ENCODE peak calls at places on chromosomes 1 and 21, in eight cellular contexts. One of them, this sample, is unnamed.

GRCh38 chr1:235642943-235643371 is 6.6 kb downstream of the GNG4 start:
- DNase-seq in dorsolateral prefrontal cortex: peak; percentile 26
- DNase-seq in heart right ventricle: no peak
- DNase-seq in psoas muscle: no peak
- DNase-seq in AG10803: no peak
- DNase-seq in endothelial cell: no peak
- DNase-seq in activated CD8-positive, alpha-beta T cell treated with anti-CD3 and anti-CD28 coated beads for 36 hours: peak; percentile 19
- DNase-seq in breast epithelium: no peak
- DNase-seq in this sample: no peak

GRCh38 chr1:225888289-225888897 is 553 bp downstream of the LEFTY1 start:
- DNase-seq in dorsolateral prefrontal cortex: no peak
- DNase-seq in heart right ventricle: no peak
- DNase-seq in psoas muscle: peak; percentile 26
- DNase-seq in AG10803: no peak
- DNase-seq in endothelial cell: no peak
- DNase-seq in activated CD8-positive, alpha-beta T cell treated with anti-CD3 and anti-CD28 coated beads for 36 hours: no peak
- DNase-seq in breast epithelium: no peak
- DNase-seq in this sample: no peak

GRCh38 chr21:40793057-40793456 is 53.9 kb downstream of the DSCAM start:
- DNase-seq in dorsolateral prefrontal cortex: no peak
- DNase-seq in heart right ventricle: no peak
- DNase-seq in psoas muscle: no peak
- DNase-seq in AG10803: peak; percentile 49
- DNase-seq in endothelial cell: no peak
- DNase-seq in activated CD8-positive, alpha-beta T cell treated with anti-CD3 and anti-CD28 coated beads for 36 hours: no peak
- DNase-seq in breast epithelium: peak; percentile 19
- DNase-seq in this sample: no peak

GRCh38 chr21:30541764-30542163 is at the start of gene KRTAP19-6:
- DNase-seq in dorsolateral prefrontal cortex: no peak
- DNase-seq in heart right ventricle: no peak
- DNase-seq in psoas muscle: no peak
- DNase-seq in AG10803: no peak
- DNase-seq in endothelial cell: no peak
- DNase-seq in activated CD8-positive, alpha-beta T cell treated with anti-CD3 and anti-CD28 coated beads for 36 hours: no peak
- DNase-seq in breast epithelium: no peak
- DNase-seq in this sample: no peak

GRCh38 chr1:44695671-44696070 is 21.2 kb downstream of the ARMH1 start:
- DNase-seq in dorsolateral prefrontal cortex: no peak
- DNase-seq in heart right ventricle: no peak
- DNase-seq in psoas muscle: no peak
- DNase-seq in AG10803: no peak
- DNase-seq in endothelial cell: no peak
- DNase-seq in activated CD8-positive, alpha-beta T cell treated with anti-CD3 and anti-CD28 coated beads for 36 hours: no peak
- DNase-seq in breast epithelium: no peak
- DNase-seq in this sample: no peak

GRCh38 chr1:161166669-161167548 is 683 bp downstream of the PPOX start:
- DNase-seq in dorsolateral prefrontal cortex: no peak
- DNase-seq in heart right ventricle: no peak
- DNase-seq in psoas muscle: no peak
- DNase-seq in AG10803: no peak
- DNase-seq in endothelial cell: peak; percentile 31
- DNase-seq in activated CD8-positive, alpha-beta T cell treated with anti-CD3 and anti-CD28 coated beads for 36 hours: no peak
- DNase-seq in breast epithelium: no peak
- DNase-seq in this sample: no peak

GRCh38 chr1:97190326-97190725 is 468.7 kb downstream of the PTBP2 start:
- DNase-seq in dorsolateral prefrontal cortex: no peak
- DNase-seq in heart right ventricle: no peak
- DNase-seq in psoas muscle: no peak
- DNase-seq in AG10803: peak; percentile 63
- DNase-seq in endothelial cell: no peak
- DNase-seq in activated CD8-positive, alpha-beta T cell treated with anti-CD3 and anti-CD28 coated beads for 36 hours: no peak
- DNase-seq in breast epithelium: no peak
- DNase-seq in this sample: no peak

GRCh38 chr1:27127419-27127818 is 27.5 kb downstream of the SLC9A1 start:
- DNase-seq in dorsolateral prefrontal cortex: no peak
- DNase-seq in heart right ventricle: no peak
- DNase-seq in psoas muscle: no peak
- DNase-seq in AG10803: no peak
- DNase-seq in endothelial cell: no peak
- DNase-seq in activated CD8-positive, alpha-beta T cell treated with anti-CD3 and anti-CD28 coated beads for 36 hours: no peak
- DNase-seq in breast epithelium: no peak
- DNase-seq in this sample: no peak

GRCh38 chr1:20371411-20371810 is 80.7 kb downstream of the VWA5B1 start:
- DNase-seq in dorsolateral prefrontal cortex: no peak
- DNase-seq in heart right ventricle: no peak
- DNase-seq in psoas muscle: no peak
- DNase-seq in AG10803: peak; percentile 16
- DNase-seq in endothelial cell: peak; percentile 56
- DNase-seq in activated CD8-positive, alpha-beta T cell treated with anti-CD3 and anti-CD28 coated beads for 36 hours: no peak
- DNase-seq in breast epithelium: no peak
- DNase-seq in this sample: peak; percentile 51

GRCh38 chr1:177863776-177864175 is 106.1 kb downstream of the SEC16B start:
- DNase-seq in dorsolateral prefrontal cortex: no peak
- DNase-seq in heart right ventricle: no peak
- DNase-seq in psoas muscle: no peak
- DNase-seq in AG10803: peak; percentile 41
- DNase-seq in endothelial cell: no peak
- DNase-seq in activated CD8-positive, alpha-beta T cell treated with anti-CD3 and anti-CD28 coated beads for 36 hours: no peak
- DNase-seq in breast epithelium: no peak
- DNase-seq in this sample: no peak

GRCh38 chr1:51328279-51328678 is 2.1 kb downstream of the TTC39A start:
- DNase-seq in dorsolateral prefrontal cortex: no peak
- DNase-seq in heart right ventricle: no peak
- DNase-seq in psoas muscle: no peak
- DNase-seq in AG10803: peak; percentile 26
- DNase-seq in endothelial cell: no peak
- DNase-seq in activated CD8-positive, alpha-beta T cell treated with anti-CD3 and anti-CD28 coated beads for 36 hours: no peak
- DNase-seq in breast epithelium: no peak
- DNase-seq in this sample: no peak

GRCh38 chr1:164576311-164577271 is 17.6 kb downstream of the PBX1 start:
- DNase-seq in dorsolateral prefrontal cortex: peak; percentile 54
- DNase-seq in heart right ventricle: peak; percentile 49
- DNase-seq in psoas muscle: peak; percentile 55
- DNase-seq in AG10803: peak; percentile 49
- DNase-seq in endothelial cell: peak; percentile 38
- DNase-seq in activated CD8-positive, alpha-beta T cell treated with anti-CD3 and anti-CD28 coated beads for 36 hours: no peak
- DNase-seq in breast epithelium: no peak
- DNase-seq in this sample: no peak

GRCh38 chr1:6544831-6545230 is 9.5 kb downstream of the NOL9 start:
- DNase-seq in dorsolateral prefrontal cortex: no peak
- DNase-seq in heart right ventricle: no peak
- DNase-seq in psoas muscle: no peak
- DNase-seq in AG10803: no peak
- DNase-seq in endothelial cell: no peak
- DNase-seq in activated CD8-positive, alpha-beta T cell treated with anti-CD3 and anti-CD28 coated beads for 36 hours: no peak
- DNase-seq in breast epithelium: no peak
- DNase-seq in this sample: no peak

GRCh38 chr1:40059960-40060337 is 19.4 kb downstream of the CAP1 start:
- DNase-seq in dorsolateral prefrontal cortex: no peak
- DNase-seq in heart right ventricle: no peak
- DNase-seq in psoas muscle: no peak
- DNase-seq in AG10803: no peak
- DNase-seq in endothelial cell: no peak
- DNase-seq in activated CD8-positive, alpha-beta T cell treated with anti-CD3 and anti-CD28 coated beads for 36 hours: no peak
- DNase-seq in breast epithelium: no peak
- DNase-seq in this sample: no peak

GRCh38 chr1:22363403-22364325 is 88.0 kb upstream of the ZBTB40 start:
- DNase-seq in dorsolateral prefrontal cortex: no peak
- DNase-seq in heart right ventricle: no peak
- DNase-seq in psoas muscle: no peak
- DNase-seq in AG10803: no peak
- DNase-seq in endothelial cell: no peak
- DNase-seq in activated CD8-positive, alpha-beta T cell treated with anti-CD3 and anti-CD28 coated beads for 36 hours: no peak
- DNase-seq in breast epithelium: no peak
- DNase-seq in this sample: no peak

GRCh38 chr1:22366346-22366745 is 85.3 kb upstream of the ZBTB40 start:
- DNase-seq in dorsolateral prefrontal cortex: no peak
- DNase-seq in heart right ventricle: no peak
- DNase-seq in psoas muscle: no peak
- DNase-seq in AG10803: no peak
- DNase-seq in endothelial cell: no peak
- DNase-seq in activated CD8-positive, alpha-beta T cell treated with anti-CD3 and anti-CD28 coated beads for 36 hours: no peak
- DNase-seq in breast epithelium: no peak
- DNase-seq in this sample: no peak

GRCh38 chr1:22365331-22366295 is 86.0 kb upstream of the ZBTB40 start:
- DNase-seq in dorsolateral prefrontal cortex: no peak
- DNase-seq in heart right ventricle: no peak
- DNase-seq in psoas muscle: no peak
- DNase-seq in AG10803: no peak
- DNase-seq in endothelial cell: no peak
- DNase-seq in activated CD8-positive, alpha-beta T cell treated with anti-CD3 and anti-CD28 coated beads for 36 hours: no peak
- DNase-seq in breast epithelium: no peak
- DNase-seq in this sample: no peak

GRCh38 chr1:22364326-22364650 is 87.4 kb upstream of the ZBTB40 start:
- DNase-seq in dorsolateral prefrontal cortex: no peak
- DNase-seq in heart right ventricle: no peak
- DNase-seq in psoas muscle: no peak
- DNase-seq in AG10803: no peak
- DNase-seq in endothelial cell: no peak
- DNase-seq in activated CD8-positive, alpha-beta T cell treated with anti-CD3 and anti-CD28 coated beads for 36 hours: no peak
- DNase-seq in breast epithelium: no peak
- DNase-seq in this sample: no peak

DNA sequence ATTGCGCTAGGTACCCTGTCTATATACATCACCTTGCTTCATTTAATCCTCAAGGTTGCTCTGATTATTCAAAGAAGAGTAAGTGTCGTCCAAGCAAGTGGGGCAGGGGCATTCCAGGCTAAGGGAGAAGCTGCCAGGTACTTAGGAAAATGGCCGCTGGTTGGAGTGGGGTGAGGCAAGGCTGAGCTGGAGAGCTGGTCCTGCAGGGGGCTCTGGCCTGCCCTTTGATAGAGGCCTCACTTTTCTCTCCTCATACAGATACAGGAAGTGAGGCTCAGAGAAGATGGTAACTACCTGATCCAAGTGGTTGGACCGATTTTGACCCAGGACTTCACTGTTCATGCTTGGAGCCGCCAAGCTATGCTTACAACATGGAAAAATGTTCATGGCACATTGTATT is 86.9 kb upstream of the ZBTB40 start:
- DNase-seq in dorsolateral prefrontal cortex: no peak
- DNase-seq in heart right ventricle: no peak
- DNase-seq in psoas muscle: no peak
- DNase-seq in AG10803: no peak
- DNase-seq in endothelial cell: no peak
- DNase-seq in activated CD8-positive, alpha-beta T cell treated with anti-CD3 and anti-CD28 coated beads for 36 hours: no peak
- DNase-seq in breast epithelium: no peak
- DNase-seq in this sample: no peak
- TF ChIP-seq CTCF in dorsolateral prefrontal cortex: no peak
- TF ChIP-seq CTCF in heart right ventricle: no peak
- TF ChIP-seq CTCF in psoas muscle: no peak
- TF ChIP-seq CTCF in AG10803: no peak
- TF ChIP-seq CTCF in endothelial cell: no peak
- TF ChIP-seq CTCF in activated CD8-positive, alpha-beta T cell treated with anti-CD3 and anti-CD28 coated beads for 36 hours: no peak
- TF ChIP-seq CTCF in breast epithelium: no peak
- TF ChIP-seq CTCF in this sample: no peak

DNA sequence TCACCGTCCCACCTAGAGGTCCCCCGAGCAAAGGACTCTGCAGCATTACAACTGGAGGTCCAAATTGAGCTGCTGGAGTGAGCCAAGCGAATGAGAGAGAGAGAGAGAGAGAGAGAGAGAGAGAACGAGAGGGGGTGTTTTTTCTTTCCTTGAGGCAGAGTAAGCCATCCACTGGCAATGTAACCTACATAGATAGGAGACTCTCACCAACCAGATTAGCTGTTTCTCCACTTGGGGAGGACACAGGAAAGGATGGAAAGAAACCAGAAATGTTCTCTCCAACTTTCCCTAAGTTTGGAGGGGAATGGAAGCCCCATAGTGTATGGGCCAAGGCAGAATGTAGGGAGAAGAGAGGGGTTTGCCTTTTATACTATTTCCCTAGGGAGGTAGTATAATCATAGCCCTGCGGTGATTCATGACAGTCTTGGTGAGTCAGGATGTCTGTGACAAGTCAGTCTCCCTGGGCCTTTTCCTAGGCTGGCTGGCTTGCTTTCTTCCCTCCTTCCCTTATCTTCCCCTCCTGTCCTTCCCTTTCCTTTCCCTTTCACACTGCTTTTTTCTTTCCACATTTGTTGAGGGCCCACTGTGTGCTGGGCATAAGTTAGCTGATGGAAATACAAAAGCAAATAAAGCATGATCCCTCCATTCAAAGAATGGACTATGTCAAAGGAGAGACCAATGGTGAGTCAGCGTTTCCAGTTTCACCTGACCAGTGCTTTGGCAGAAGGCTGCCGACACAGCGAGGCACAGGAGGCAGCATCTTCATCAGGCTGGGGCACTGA is 7.1 kb downstream of the FNDC7 start:
- DNase-seq in dorsolateral prefrontal cortex: no peak
- DNase-seq in heart right ventricle: no peak
- DNase-seq in psoas muscle: no peak
- DNase-seq in AG10803: peak; percentile 83
- DNase-seq in endothelial cell: no peak
- DNase-seq in activated CD8-positive, alpha-beta T cell treated with anti-CD3 and anti-CD28 coated beads for 36 hours: no peak
- DNase-seq in breast epithelium: no peak
- DNase-seq in this sample: no peak
- TF ChIP-seq CTCF in dorsolateral prefrontal cortex: no peak
- TF ChIP-seq CTCF in heart right ventricle: no peak
- TF ChIP-seq CTCF in psoas muscle: no peak
- TF ChIP-seq CTCF in AG10803: no peak
- TF ChIP-seq CTCF in endothelial cell: no peak
- TF ChIP-seq CTCF in activated CD8-positive, alpha-beta T cell treated with anti-CD3 and anti-CD28 coated beads for 36 hours: no peak
- TF ChIP-seq CTCF in breast epithelium: no peak
- TF ChIP-seq CTCF in this sample: no peak

GRCh38 chr1:2388004-2388913 is 3.1 kb downstream of the MORN1 start:
- DNase-seq in dorsolateral prefrontal cortex: no peak
- DNase-seq in heart right ventricle: no peak
- DNase-seq in psoas muscle: peak; percentile 51
- DNase-seq in AG10803: no peak
- DNase-seq in endothelial cell: no peak
- DNase-seq in activated CD8-positive, alpha-beta T cell treated with anti-CD3 and anti-CD28 coated beads for 36 hours: no peak
- DNase-seq in breast epithelium: no peak
- DNase-seq in this sample: no peak
- TF ChIP-seq CTCF in dorsolateral prefrontal cortex: no peak
- TF ChIP-seq CTCF in heart right ventricle: no peak
- TF ChIP-seq CTCF in psoas muscle: no peak
- TF ChIP-seq CTCF in AG10803: no peak
- TF ChIP-seq CTCF in endothelial cell: no peak
- TF ChIP-seq CTCF in activated CD8-positive, alpha-beta T cell treated with anti-CD3 and anti-CD28 coated beads for 36 hours: no peak
- TF ChIP-seq CTCF in breast epithelium: no peak
- TF ChIP-seq CTCF in this sample: no peak

DNA sequence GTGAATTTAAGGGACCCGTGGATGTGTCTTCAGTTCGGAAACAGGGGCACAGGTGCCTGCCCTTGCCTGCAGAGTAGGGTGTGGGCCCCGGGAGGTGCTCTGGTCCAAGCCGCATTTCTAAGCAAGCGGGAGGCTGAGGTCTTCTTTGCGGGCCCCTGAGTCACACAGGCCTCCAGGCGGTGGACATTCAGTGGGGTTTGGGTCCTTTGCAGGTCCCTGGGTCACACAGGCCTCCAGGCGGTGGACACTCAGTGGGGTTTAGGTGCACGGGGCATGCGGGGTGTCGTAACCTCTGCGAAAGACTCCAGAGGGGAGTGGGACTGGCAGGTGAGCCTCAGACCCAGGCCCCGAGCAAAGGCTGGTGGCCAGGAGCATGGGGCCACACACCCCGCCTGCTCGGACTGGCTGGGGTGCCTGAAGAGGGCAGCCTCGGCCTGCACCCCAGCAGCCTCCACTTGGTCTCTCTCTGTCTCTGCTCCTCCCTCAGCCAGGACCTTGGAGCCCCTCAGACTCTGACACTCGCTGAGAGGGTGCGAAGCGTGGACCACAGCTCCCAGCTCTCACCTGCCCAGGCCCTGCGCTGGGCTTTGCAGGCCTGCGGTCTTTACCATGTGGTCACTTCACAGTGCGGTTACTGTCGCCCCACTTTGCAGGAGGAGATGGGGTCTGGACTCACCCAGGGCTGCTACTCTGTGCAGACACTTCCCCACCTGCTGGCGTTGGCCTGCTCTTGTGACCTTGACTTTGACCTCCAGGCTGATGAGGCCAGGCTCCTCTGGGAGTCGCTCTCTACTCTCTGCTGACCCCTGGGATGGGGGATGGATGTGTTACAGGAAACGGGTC is 6.0 kb upstream of the AGPAT3 start:
- DNase-seq in dorsolateral prefrontal cortex: no peak
- DNase-seq in heart right ventricle: no peak
- DNase-seq in psoas muscle: no peak
- DNase-seq in AG10803: no peak
- DNase-seq in endothelial cell: no peak
- DNase-seq in activated CD8-positive, alpha-beta T cell treated with anti-CD3 and anti-CD28 coated beads for 36 hours: no peak
- DNase-seq in breast epithelium: no peak
- DNase-seq in this sample: no peak
- TF ChIP-seq CTCF in dorsolateral prefrontal cortex: no peak
- TF ChIP-seq CTCF in heart right ventricle: no peak
- TF ChIP-seq CTCF in psoas muscle: no peak
- TF ChIP-seq CTCF in AG10803: no peak
- TF ChIP-seq CTCF in endothelial cell: no peak
- TF ChIP-seq CTCF in activated CD8-positive, alpha-beta T cell treated with anti-CD3 and anti-CD28 coated beads for 36 hours: no peak
- TF ChIP-seq CTCF in breast epithelium: no peak
- TF ChIP-seq CTCF in this sample: no peak

This sample was measured in mesothelial cell of epicardium.